ENCODE peak calls at places on chromosomes 3 and 15, in eight cellular contexts. H is uterus, F is IMR-90, K is A549, N is stomach, T is heart right ventricle, G is adrenal gland, J is astrocyte. Y is an unnamed sample.
A peak's percentile ranks its signal among the peaks of the same experiment; 100 is the strongest.

GRCh38 chr3:110623571-110623970 is 448.0 kb upstream of the NECTIN3 start:
- DNase-seq in H (no peak), F (no peak), K (no peak), N (no peak), T (no peak), G (no peak), J (no peak), Y (no peak)

GRCh38 chr3:8336456-8336855 is 165.2 kb upstream of the LMCD1 start:
- DNase-seq in H (no peak), F (no peak), K (no peak), N (no peak), T (no peak), G (no peak), J (no peak), Y (no peak)

GRCh38 chr15:40340038-40340739 is 550 bp downstream of the CCDC9B start:
- DNase-seq in H (peak; percentile 86), F (peak; percentile 73), K (no peak), N (peak; percentile 70), T (peak; percentile 91), G (peak; percentile 86), J (peak; percentile 73), Y (peak; percentile 60)

GRCh38 chr3:50267280-50267913 is 1.6 kb upstream of the SEMA3B start:
- DNase-seq in H (peak; percentile 74), F (no peak), K (no peak), N (peak; percentile 87), T (peak; percentile 82), G (peak; percentile 24), J (no peak), Y (peak; percentile 33)

GRCh38 chr3:10437995-10438901 is 67.1 kb downstream of the ATP2B2 start:
- DNase-seq in H (no peak), F (peak; percentile 96), K (no peak), N (no peak), T (no peak), G (no peak), J (peak; percentile 90), Y (no peak)

GRCh38 chr3:12369598-12369997 is 80.7 kb downstream of the PPARG start:
- DNase-seq in H (no peak), F (no peak), K (no peak), N (no peak), T (no peak), G (no peak), J (no peak), Y (no peak)

GRCh38 chr15:45573961-45574629 is 13.1 kb upstream of the BLOC1S6 start:
- DNase-seq in H (no peak), F (no peak), K (no peak), N (no peak), T (no peak), G (no peak), J (no peak), Y (no peak)

GRCh38 chr3:9036327-9037112 is 73.2 kb upstream of the RAD18 start:
- DNase-seq in H (peak; percentile 84), F (peak; percentile 9), K (no peak), N (peak; percentile 45), T (peak; percentile 70), G (peak; percentile 65), J (no peak), Y (peak; percentile 84)

GRCh38 chr15:56844892-56845291 is 73.6 kb upstream of the TCF12 start:
- DNase-seq in H (no peak), F (no peak), K (no peak), N (no peak), T (no peak), G (no peak), J (no peak), Y (no peak)

GRCh38 chr15:74245342-74245931 is 9.3 kb downstream of the CCDC33 start:
- DNase-seq in H (no peak), F (no peak), K (no peak), N (no peak), T (peak; percentile 22), G (no peak), J (no peak), Y (peak; percentile 44)

GRCh38 chr15:99413955-99414754 is 151.6 kb upstream of the MEF2A start:
- DNase-seq in H (no peak), F (no peak), K (no peak), N (peak; percentile 18), T (no peak), G (no peak), J (no peak), Y (no peak)

GRCh38 chr3:133926736-133927542 is 31.3 kb upstream of the RAB6B start:
- DNase-seq in H (no peak), F (no peak), K (no peak), N (no peak), T (no peak), G (no peak), J (no peak), Y (no peak)

GRCh38 chr3:16633948-16634347 is 28.7 kb upstream of the DAZL start:
- DNase-seq in H (no peak), F (no peak), K (no peak), N (no peak), T (no peak), G (no peak), J (no peak), Y (no peak)

GRCh38 chr3:186365202-186365974 is 3.4 kb upstream of the DGKG start:
- DNase-seq in H (no peak), F (peak; percentile 4), K (no peak), N (no peak), T (peak; percentile 42), G (no peak), J (peak; percentile 85), Y (peak; percentile 17)

GRCh38 chr15:82802497-82802896 is 3.4 kb downstream of the FSD2 start:
- DNase-seq in H (no peak), F (no peak), K (no peak), N (no peak), T (no peak), G (no peak), J (no peak), Y (no peak)

GRCh38 chr3:143895805-143896204 is 47.5 kb upstream of the SLC9A9 start:
- DNase-seq in H (no peak), F (peak; percentile 2), K (no peak), N (no peak), T (no peak), G (no peak), J (no peak), Y (no peak)

DNA sequence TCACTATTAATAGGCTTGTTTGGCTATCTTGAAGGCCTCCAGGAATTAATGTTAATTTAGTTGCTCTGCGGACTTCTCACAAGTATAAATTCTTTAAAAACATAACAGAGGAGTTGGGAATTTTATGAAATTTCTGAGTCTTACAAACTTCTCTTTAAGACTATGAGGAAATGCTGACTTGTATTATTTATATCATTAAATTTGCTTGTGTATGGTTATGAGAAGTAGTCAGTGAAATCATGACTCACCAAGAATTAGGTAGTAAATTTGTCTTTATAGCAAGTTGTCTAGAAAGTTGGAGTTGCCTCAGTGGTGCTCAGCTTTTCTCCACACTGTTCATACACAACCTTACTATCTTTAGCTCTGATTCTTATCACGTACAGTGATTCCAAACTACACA is 26.5 kb downstream of the PHLDB2 start:
- DNase-seq in H (no peak), F (no peak), K (no peak), N (no peak), T (no peak), G (no peak), J (no peak), Y (no peak)
- H3K27ac ChIP-seq in H (peak overlapping the region; percentile 13), F (no peak overlapping the region), K (no peak overlapping the region), N (no peak overlapping the region), T (peak overlapping the region; percentile 58), G (no peak overlapping the region), J (no peak overlapping the region), Y (no peak overlapping the region)

DNA sequence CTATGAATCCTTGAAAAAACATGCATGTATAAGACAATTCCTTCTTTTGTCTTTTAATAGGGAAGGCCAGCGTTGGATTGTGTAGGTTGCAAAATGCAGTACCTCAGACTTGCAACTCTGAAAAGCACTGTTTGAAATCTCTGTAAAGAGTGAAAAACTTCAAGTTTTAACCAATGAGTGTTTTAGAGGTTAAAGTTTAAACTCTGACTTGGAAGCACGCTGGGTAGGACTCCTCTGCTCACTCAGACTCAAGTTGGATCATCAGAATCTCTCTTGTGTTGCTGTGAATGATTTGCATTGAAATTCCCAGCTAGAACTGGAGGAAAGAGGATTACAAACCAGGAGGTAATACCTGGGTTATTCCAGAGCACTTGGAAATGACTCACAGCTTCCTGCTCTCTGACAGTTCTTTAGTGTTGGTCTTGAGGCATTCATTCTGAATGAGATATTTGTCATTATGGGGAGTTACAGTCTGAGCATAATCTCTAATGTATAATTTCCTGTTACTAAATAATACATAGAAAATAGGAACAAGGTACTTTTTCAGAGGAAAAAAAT is 49.1 kb downstream of the PLS1 start:
- DNase-seq in H (no peak), F (peak; percentile 35), K (peak; percentile 53), N (no peak), T (no peak), G (no peak), J (peak; percentile 69), Y (no peak)
- H3K27ac ChIP-seq in H (no peak overlapping the region), F (no peak overlapping the region), K (peak overlapping the region; percentile 53), N (no peak overlapping the region), T (no peak overlapping the region), G (no peak overlapping the region), J (no peak overlapping the region), Y (no peak overlapping the region)

DNA sequence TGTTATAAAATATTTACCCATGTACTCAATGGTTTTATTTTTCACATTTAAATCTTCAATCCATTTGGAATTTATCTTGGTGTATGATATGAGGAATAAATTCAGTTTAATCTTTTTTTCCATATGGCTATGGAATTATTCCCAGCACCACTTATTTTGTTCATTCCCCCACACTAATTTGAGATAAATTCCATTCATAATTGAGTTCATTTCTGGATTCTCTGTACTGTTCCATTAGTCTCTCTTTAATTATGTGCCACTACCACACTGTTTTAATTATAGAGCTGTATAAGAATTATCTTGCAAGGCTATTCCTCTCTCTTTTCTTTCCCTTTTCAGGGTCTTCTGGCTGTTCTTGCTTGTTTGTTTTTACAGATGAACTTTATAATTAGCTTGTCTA is 34.6 kb downstream of the PDE8A start:
- DNase-seq in H (no peak), F (no peak), K (no peak), N (no peak), T (no peak), G (no peak), J (no peak), Y (no peak)
- H3K27ac ChIP-seq in H (no peak overlapping the region), F (no peak overlapping the region), K (no peak overlapping the region), N (no peak overlapping the region), T (no peak overlapping the region), G (no peak overlapping the region), J (no peak overlapping the region), Y (no peak overlapping the region)

GRCh38 chr3:183591881-183592521 is 36.5 kb upstream of the KLHL6 start:
- DNase-seq in H (no peak), F (no peak), K (no peak), N (no peak), T (no peak), G (no peak), J (no peak), Y (no peak)
- H3K27ac ChIP-seq in H (no peak overlapping the region), F (no peak overlapping the region), K (no peak overlapping the region), N (no peak overlapping the region), T (no peak overlapping the region), G (no peak overlapping the region), J (no peak overlapping the region), Y (no peak overlapping the region)

GRCh38 chr3:58866079-58866478 is 183.7 kb downstream of the CFAP20DC start:
- DNase-seq in H (no peak), F (no peak), K (no peak), N (no peak), T (no peak), G (no peak), J (no peak), Y (no peak)
- H3K27ac ChIP-seq in H (no peak overlapping the region), F (no peak overlapping the region), K (no peak overlapping the region), N (no peak overlapping the region), T (no peak overlapping the region), G (no peak overlapping the region), J (no peak overlapping the region), Y (no peak overlapping the region)

Y was measured in substantia nigra.